ENCODE peak calls at places on chromosomes 6 and 20, in four cellular contexts. E is MM.1S, Y is heart left ventricle, F is H54. X is an unnamed sample.

GRCh38 chr6:122778334-122778733 is 1.2 kb upstream of the FABP7 start:
- DNase-seq in E (no peak), Y (no peak), F (no peak), X (no peak)

GRCh38 chr6:31513456-31514165 is 15.2 kb upstream of the MCCD1 start:
- DNase-seq in E (no peak), Y (no peak), F (no peak), X (no peak)

GRCh38 chr20:12306107-12306506 is 388.4 kb downstream of the BTBD3 start:
- DNase-seq in E (no peak), Y (no peak), F (no peak), X (no peak)

GRCh38 chr20:44580581-44581268 is 1.7 kb upstream of the PKIG start:
- DNase-seq in E (no peak), Y (no peak), F (no peak), X (no peak)

GRCh38 chr20:22403860-22404608 is 180.3 kb downstream of the FOXA2 start:
- DNase-seq in E (peak; percentile 55), Y (no peak), F (no peak), X (no peak)

GRCh38 chr6:116536216-116536621 is 9.3 kb downstream of the TRAPPC3L start:
- DNase-seq in E (peak; percentile 72), Y (no peak), F (no peak), X (no peak)

GRCh38 chr20:50980851-50981713 is 22.5 kb downstream of the MOCS3 start:
- DNase-seq in E (peak; percentile 56), Y (no peak), F (no peak), X (peak; percentile 38)

GRCh38 chr6:17167327-17167979 is 65.6 kb downstream of the STMND1 start:
- DNase-seq in E (no peak), Y (no peak), F (peak; percentile 33), X (no peak)

GRCh38 chr6:100886078-100886477 is 4.9 kb upstream of the ASCC3 start:
- DNase-seq in E (no peak), Y (no peak), F (no peak), X (no peak)

GRCh38 chr6:27791182-27791939 is 120.8 kb downstream of the OR2B2 start:
- DNase-seq in E (no peak), Y (no peak), F (no peak), X (peak; percentile 68)

GRCh38 chr6:162887981-162888689 is 160.4 kb downstream of the PACRG start:
- DNase-seq in E (no peak), Y (peak; percentile 70), F (no peak), X (no peak)

GRCh38 chr6:4640139-4640538 is 136.1 kb upstream of the CDYL start:
- DNase-seq in E (no peak), Y (no peak), F (no peak), X (no peak)

GRCh38 chr20:38369387-38369786 is 23.1 kb downstream of the LBP start:
- DNase-seq in E (no peak), Y (no peak), F (peak; percentile 51), X (peak; percentile 44)

GRCh38 chr20:41692479-41693135 is 74.4 kb upstream of the CHD6 start:
- DNase-seq in E (peak; percentile 81), Y (peak; percentile 93), F (peak; percentile 16), X (peak; percentile 16)

GRCh38 chr20:59482581-59483187 is 121.7 kb upstream of the PHACTR3 start:
- DNase-seq in E (no peak), Y (no peak), F (no peak), X (no peak)

GRCh38 chr6:134822920-134823430 is 126.9 kb downstream of the ALDH8A1 start:
- DNase-seq in E (peak; percentile 79), Y (no peak), F (peak; percentile 38), X (peak; percentile 69)

GRCh38 chr20:39225536-39225935 is 263.4 kb downstream of the DHX35 start:
- DNase-seq in E (no peak), Y (no peak), F (no peak), X (no peak)

GRCh38 chr6:17352302-17352701 is 41.1 kb upstream of the CAP2 start:
- DNase-seq in E (no peak), Y (no peak), F (no peak), X (no peak)

GRCh38 chr6:167702241-167702827 is 124.4 kb upstream of the AFDN start:
- DNase-seq in E (no peak), Y (no peak), F (no peak), X (no peak)

GRCh38 chr20:62318411-62319345 is 15.9 kb downstream of the ADRM1 start:
- DNase-seq in E (no peak), Y (no peak), F (no peak), X (no peak)

GRCh38 chr6:98787961-98788360 is 46.4 kb upstream of the POU3F2 start:
- DNase-seq in E (no peak), Y (no peak), F (no peak), X (no peak)

GRCh38 chr6:12485226-12485764 is 195.1 kb downstream of the EDN1 start:
- DNase-seq in E (no peak), Y (no peak), F (no peak), X (no peak)

GRCh38 chr20:35232575-35232974 is 6.1 kb downstream of the MMP24 start:
- DNase-seq in E (no peak), Y (no peak), F (no peak), X (no peak)

GRCh38 chr6:27592481-27593199 is 119.7 kb upstream of the ZNF184 start:
- DNase-seq in E (peak; percentile 41), Y (no peak), F (peak; percentile 52), X (peak; percentile 78)

GRCh38 chr6:99614430-99615161 is 8.0 kb downstream of the PRDM13 start:
- DNase-seq in E (peak; percentile 62), Y (peak; percentile 60), F (no peak), X (peak; percentile 77)

GRCh38 chr20:22404609-22405170 is 179.7 kb downstream of the FOXA2 start:
- DNase-seq in E (no peak), Y (no peak), F (no peak), X (no peak)

GRCh38 chr6:169993861-169994481 is 242.5 kb downstream of the ERMARD start:
- DNase-seq in E (no peak), Y (peak; percentile 60), F (no peak), X (no peak)

GRCh38 chr20:62603021-62603906 is 39.0 kb upstream of the SLCO4A1 start:
- DNase-seq in E (no peak), Y (peak; percentile 86), F (peak; percentile 92), X (no peak)

GRCh38 chr6:19538086-19538485 is 299.1 kb upstream of the ID4 start:
- DNase-seq in E (peak; percentile 62), Y (no peak), F (no peak), X (no peak)

GRCh38 chr6:105495515-105495914 is 92.6 kb upstream of the PREP start:
- DNase-seq in E (no peak), Y (no peak), F (no peak), X (no peak)

GRCh38 chr6:45794465-45794864 is 221.2 kb downstream of the CLIC5 start:
- DNase-seq in E (no peak), Y (no peak), F (no peak), X (no peak)

GRCh38 chr6:45132059-45132458 is 196.1 kb upstream of the RUNX2 start:
- DNase-seq in E (no peak), Y (no peak), F (peak; percentile 5), X (no peak)

GRCh38 chr20:10521068-10521834 is 86.1 kb downstream of the SLX4IP start:
- DNase-seq in E (no peak), Y (no peak), F (peak; percentile 11), X (peak; percentile 57)

GRCh38 chr6:116465246-116465645 is 4.1 kb downstream of the CALHM6 start:
- DNase-seq in E (no peak), Y (no peak), F (no peak), X (no peak)

GRCh38 chr20:54267510-54268003 is 59.7 kb downstream of the PFDN4 start:
- DNase-seq in E (no peak), Y (no peak), F (no peak), X (no peak)

GRCh38 chr6:167209577-167209975 is 51.8 kb upstream of the GPR31 start:
- DNase-seq in E (no peak), Y (no peak), F (no peak), X (no peak)

X was measured in SW 1271.